ENCODE peak calls at places on chromosomes 13 and 19, in ten cellular contexts. B is cardiac muscle cell; S is OCI-LY7; L is posterior cingulate gyrus; G is NCI-H524; U is NCI-H2081; J is NCI-H460; D is AG08395; Z is PC-3; W is CD8-positive, alpha-beta memory T cell. N is an unnamed sample.
A peak's percentile ranks its signal among the peaks of the same experiment; 100 is the strongest.

GRCh38 chr13:26978081-26978860 is 193.3 kb downstream of the USP12 start:
- DNase-seq in B (peak; percentile 41), S (no peak), L (no peak), G (no peak), U (no peak), J (no peak), D (no peak), Z (no peak), W (no peak), N (peak; percentile 25)

GRCh38 chr13:113275387-113275786 is 21.7 kb upstream of the LAMP1 start:
- DNase-seq in B (peak; percentile 58), S (peak; percentile 40), L (no peak), G (peak; percentile 23), U (peak; percentile 21), J (peak; percentile 25), D (peak; percentile 62), Z (peak; percentile 69), W (no peak), N (peak; percentile 32)

GRCh38 chr13:72983085-72983768 is 75.6 kb upstream of the KLF5 start:
- DNase-seq in B (no peak), S (no peak), L (no peak), G (no peak), U (no peak), J (no peak), D (peak; percentile 25), Z (no peak), W (no peak), N (no peak)

GRCh38 chr19:10612515-10613119 is 12.7 kb upstream of the SLC44A2 start:
- DNase-seq in B (no peak), S (no peak), L (peak; percentile 50), G (no peak), U (no peak), J (no peak), D (no peak), Z (no peak), W (no peak), N (no peak)

GRCh38 chr19:1039646-1040475 is at the start of gene ABCA7:
- DNase-seq in B (peak; percentile 98), S (peak; percentile 99), L (peak; percentile 95), G (peak; percentile 99), U (peak; percentile 98), J (peak; percentile 91), D (peak; percentile 94), Z (peak; percentile 98), W (peak; percentile 100), N (peak; percentile 98)

GRCh38 chr13:41311607-41312500 is 787 bp downstream of the NAA16 start:
- DNase-seq in B (peak; percentile 65), S (peak; percentile 75), L (peak; percentile 35), G (peak; percentile 35), U (peak; percentile 18), J (peak; percentile 15), D (peak; percentile 43), Z (peak; percentile 35), W (peak; percentile 71), N (no peak)

GRCh38 chr19:7904074-7905020 is 670 bp downstream of the MAP2K7 start:
- DNase-seq in B (peak; percentile 54), S (peak; percentile 64), L (no peak), G (peak; percentile 63), U (no peak), J (no peak), D (peak; percentile 62), Z (no peak), W (peak; percentile 92), N (no peak)

GRCh38 chr13:41713405-41713804 is 247.5 kb downstream of the VWA8 start:
- DNase-seq in B (no peak), S (no peak), L (no peak), G (no peak), U (no peak), J (no peak), D (no peak), Z (no peak), W (no peak), N (no peak)

GRCh38 chr19:24166055-24166454 is 79.1 kb downstream of the ZNF254 start:
- DNase-seq in B (no peak), S (no peak), L (no peak), G (no peak), U (no peak), J (no peak), D (peak; percentile 6), Z (no peak), W (no peak), N (no peak)

GRCh38 chr19:15283141-15283885 is 49.0 kb downstream of the BRD4 start:
- DNase-seq in B (peak; percentile 19), S (no peak), L (no peak), G (no peak), U (no peak), J (no peak), D (peak; percentile 64), Z (peak; percentile 28), W (no peak), N (no peak)

GRCh38 chr13:36029171-36029570 is 102.0 kb downstream of the DCLK1 start:
- DNase-seq in B (no peak), S (no peak), L (no peak), G (no peak), U (peak; percentile 89), J (no peak), D (no peak), Z (peak; percentile 68), W (no peak), N (no peak)

GRCh38 chr13:90918551-90918950 is 428.9 kb upstream of the MIR17HG start:
- DNase-seq in B (no peak), S (no peak), L (no peak), G (no peak), U (no peak), J (peak; percentile 22), D (no peak), Z (peak; percentile 22), W (no peak), N (peak; percentile 3)

GRCh38 chr13:101179021-101179420 is 237.3 kb downstream of the NALCN start:
- DNase-seq in B (no peak), S (no peak), L (no peak), G (no peak), U (no peak), J (no peak), D (no peak), Z (no peak), W (no peak), N (no peak)

GRCh38 chr13:78382481-78382880 is 220.9 kb downstream of the POU4F1 start:
- DNase-seq in B (no peak), S (no peak), L (no peak), G (peak; percentile 96), U (no peak), J (no peak), D (no peak), Z (no peak), W (no peak), N (no peak)

GRCh38 chr13:72864142-72865035 is 82.5 kb downstream of the PIBF1 start:
- DNase-seq in B (no peak), S (no peak), L (no peak), G (no peak), U (no peak), J (no peak), D (peak; percentile 45), Z (peak; percentile 5), W (no peak), N (no peak)

GRCh38 chr13:106140476-106140875 is 395.0 kb downstream of the EFNB2 start:
- DNase-seq in B (no peak), S (no peak), L (no peak), G (no peak), U (no peak), J (no peak), D (no peak), Z (no peak), W (no peak), N (no peak)

GRCh38 chr19:19053508-19054314 is 10.1 kb upstream of the SLC25A42 start:
- DNase-seq in B (peak; percentile 86), S (peak; percentile 69), L (no peak), G (peak; percentile 69), U (peak; percentile 28), J (peak; percentile 36), D (peak; percentile 67), Z (peak; percentile 36), W (peak; percentile 76), N (peak; percentile 52)

GRCh38 chr13:36345438-36346221 is 564 bp downstream of the SPART start:
- DNase-seq in B (peak; percentile 47), S (no peak), L (no peak), G (peak; percentile 52), U (peak; percentile 48), J (peak; percentile 72), D (peak; percentile 65), Z (no peak), W (peak; percentile 46), N (no peak)

GRCh38 chr19:40466219-40467006 is at the start of gene SPTBN4:
- DNase-seq in B (no peak), S (no peak), L (no peak), G (peak; percentile 59), U (no peak), J (no peak), D (no peak), Z (no peak), W (peak; percentile 94), N (no peak)

GRCh38 chr19:16326401-16327130 is 1.9 kb downstream of the KLF2 start:
- DNase-seq in B (no peak), S (peak; percentile 57), L (no peak), G (no peak), U (no peak), J (no peak), D (no peak), Z (no peak), W (peak; percentile 80), N (no peak)

GRCh38 chr19:10450853-10451609 is 30.7 kb downstream of the PDE4A start:
- DNase-seq in B (no peak), S (peak; percentile 61), L (no peak), G (no peak), U (no peak), J (no peak), D (no peak), Z (peak; percentile 44), W (no peak), N (peak; percentile 36)

GRCh38 chr13:85631801-85632200 is 167.4 kb downstream of the SLITRK6 start:
- DNase-seq in B (no peak), S (no peak), L (no peak), G (no peak), U (no peak), J (no peak), D (no peak), Z (peak; percentile 31), W (no peak), N (no peak)

GRCh38 chr19:15640294-15640903 is at the start of gene CYP4F3:
- DNase-seq in B (no peak), S (no peak), L (no peak), G (peak; percentile 5), U (peak; percentile 25), J (peak; percentile 82), D (no peak), Z (peak; percentile 87), W (no peak), N (no peak)

GRCh38 chr13:105436946-105437345 is 1098.5 kb downstream of the EFNB2 start:
- DNase-seq in B (no peak), S (no peak), L (no peak), G (peak; percentile 15), U (no peak), J (no peak), D (no peak), Z (no peak), W (no peak), N (no peak)

GRCh38 chr19:11016591-11016990 is 55.8 kb downstream of the SMARCA4 start:
- DNase-seq in B (no peak), S (no peak), L (no peak), G (no peak), U (no peak), J (no peak), D (no peak), Z (no peak), W (no peak), N (no peak)

GRCh38 chr13:30666113-30666512 is 48.4 kb downstream of the USPL1 start:
- DNase-seq in B (peak; percentile 41), S (no peak), L (no peak), G (no peak), U (no peak), J (no peak), D (no peak), Z (no peak), W (no peak), N (peak; percentile 13)

GRCh38 chr19:4278010-4278409 is 1.1 kb upstream of the SHD start:
- DNase-seq in B (no peak), S (no peak), L (no peak), G (no peak), U (no peak), J (no peak), D (peak; percentile 4), Z (no peak), W (no peak), N (no peak)

GRCh38 chr19:47423203-47423882 is 4.0 kb upstream of the MEIS3 start:
- DNase-seq in B (no peak), S (no peak), L (no peak), G (no peak), U (no peak), J (no peak), D (no peak), Z (no peak), W (no peak), N (no peak)